ENCODE peak calls at places on chromosomes 5 and 9, in ten cellular contexts. T is IMR-90; U is CD8-positive, alpha-beta memory T cell; Q is suprapubic skin; I is hepatocyte; X is upper lobe of right lung; Z is cardiac muscle cell; O is thoracic aorta; E is fibroblast of lung; A is iPS DF 6.9. L is an unnamed sample. For H3K9me3 and H3K27me3, the result is how much of the 10 kb centered on the place peaks cover.

GRCh38 chr9:21392270-21392669 is 7.1 kb upstream of the IFNA2 start:
- DNase-seq in T (no peak), U (no peak), Q (no peak), I (peak), X (no peak), Z (no peak), O (no peak), E (no peak), A (no peak), L (peak)

GRCh38 chr5:115168829-115169391 is 798 bp downstream of the TRIM36 start:
- DNase-seq in T (no peak), U (no peak), Q (no peak), I (peak), X (peak), Z (peak), O (no peak), E (no peak), A (no peak), L (peak)

GRCh38 chr9:21404146-21404545 is 4.8 kb upstream of the IFNA8 start:
- DNase-seq in T (no peak), U (no peak), Q (no peak), I (no peak), X (no peak), Z (no peak), O (no peak), E (no peak), A (no peak), L (no peak)

GRCh38 chr5:78823196-78823595 is 161.9 kb downstream of the ARSB start:
- DNase-seq in T (no peak), U (no peak), Q (no peak), I (no peak), X (no peak), Z (no peak), O (no peak), E (no peak), A (no peak), L (no peak)

GRCh38 chr9:77175152-77175551 is 2.2 kb upstream of the VPS13A start:
- DNase-seq in T (no peak), U (no peak), Q (no peak), I (no peak), X (no peak), Z (no peak), O (no peak), E (no peak), A (no peak), L (no peak)

GRCh38 chr9:131524578-131525315 is 6.3 kb downstream of the UCK1 start:
- DNase-seq in T (peak), U (no peak), Q (no peak), I (no peak), X (no peak), Z (no peak), O (no peak), E (peak), A (no peak), L (no peak)

GRCh38 chr9:116154334-116154975 is 864 bp downstream of the PAPPA start:
- DNase-seq in T (no peak), U (no peak), Q (no peak), I (peak), X (peak), Z (peak), O (no peak), E (no peak), A (no peak), L (peak)

GRCh38 chr5:94355817-94356216 is 262.6 kb downstream of the KIAA0825 start:
- DNase-seq in T (no peak), U (no peak), Q (no peak), I (no peak), X (no peak), Z (no peak), O (no peak), E (no peak), A (no peak), L (no peak)

GRCh38 chr5:174614500-174615135 is 109.8 kb upstream of the MSX2 start:
- DNase-seq in T (no peak), U (no peak), Q (no peak), I (no peak), X (no peak), Z (no peak), O (no peak), E (no peak), A (no peak), L (no peak)

GRCh38 chr9:71607571-71607970 is 160.7 kb downstream of the CEMIP2 start:
- DNase-seq in T (no peak), U (no peak), Q (no peak), I (no peak), X (no peak), Z (no peak), O (no peak), E (no peak), A (no peak), L (peak)

GRCh38 chr5:98975223-98975622 is 46.4 kb upstream of the CHD1 start:
- DNase-seq in T (peak), U (no peak), Q (no peak), I (peak), X (no peak), Z (no peak), O (no peak), E (no peak), A (no peak), L (no peak)

GRCh38 chr9:84851935-84852585 is 182.5 kb downstream of the NTRK2 start:
- DNase-seq in T (peak), U (no peak), Q (no peak), I (peak), X (no peak), Z (no peak), O (peak), E (peak), A (peak), L (peak)

GRCh38 chr9:6873862-6874261 is 116.1 kb downstream of the KDM4C start:
- DNase-seq in T (peak), U (no peak), Q (no peak), I (no peak), X (no peak), Z (no peak), O (no peak), E (peak), A (no peak), L (no peak)

GRCh38 chr5:132446621-132447020 is 44.0 kb downstream of the IRF1 start:
- DNase-seq in T (peak), U (no peak), Q (no peak), I (no peak), X (no peak), Z (no peak), O (no peak), E (peak), A (no peak), L (peak)

GRCh38 chr9:72924116-72924790 is 28.6 kb downstream of the ALDH1A1 start:
- DNase-seq in T (no peak), U (no peak), Q (no peak), I (no peak), X (no peak), Z (no peak), O (no peak), E (no peak), A (no peak), L (no peak)

GRCh38 chr5:76604838-76605237 is 18.4 kb downstream of the F2RL2 start:
- DNase-seq in T (peak), U (no peak), Q (no peak), I (peak), X (no peak), Z (no peak), O (no peak), E (peak), A (no peak), L (no peak)

GRCh38 chr5:11251242-11251641 is 490.2 kb upstream of the DAP start:
- DNase-seq in T (peak), U (no peak), Q (no peak), I (peak), X (no peak), Z (no peak), O (no peak), E (peak), A (no peak), L (no peak)

GRCh38 chr9:21709464-21710058 is 92.9 kb upstream of the MTAP start:
- DNase-seq in T (peak), U (peak), Q (no peak), I (peak), X (no peak), Z (peak), O (no peak), E (peak), A (peak), L (peak)

GRCh38 chr5:172585114-172585513 is 55.9 kb upstream of the NEURL1B start:
- DNase-seq in T (no peak), U (no peak), Q (no peak), I (no peak), X (no peak), Z (no peak), O (no peak), E (no peak), A (no peak), L (no peak)

GRCh38 chr5:60677831-60678664 is 21.9 kb downstream of the DEPDC1B start:
- DNase-seq in T (peak), U (no peak), Q (no peak), I (peak), X (no peak), Z (peak), O (no peak), E (peak), A (no peak), L (no peak)

GRCh38 chr9:129317179-129318011 is 139.3 kb upstream of the IER5L start:
- DNase-seq in T (peak), U (no peak), Q (peak), I (peak), X (peak), Z (peak), O (no peak), E (peak), A (no peak), L (no peak)

GRCh38 chr5:18052569-18052968 is 418.3 kb downstream of the TAF11L14 start:
- DNase-seq in T (no peak), U (no peak), Q (no peak), I (no peak), X (no peak), Z (no peak), O (no peak), E (no peak), A (no peak), L (no peak)
- H3K9me3 ChIP-seq in T (under half), U (under half), Q (under half), I (under half), X (under half), Z (under half), O (under half), E (under half), A (under half), L (under half)

DNA sequence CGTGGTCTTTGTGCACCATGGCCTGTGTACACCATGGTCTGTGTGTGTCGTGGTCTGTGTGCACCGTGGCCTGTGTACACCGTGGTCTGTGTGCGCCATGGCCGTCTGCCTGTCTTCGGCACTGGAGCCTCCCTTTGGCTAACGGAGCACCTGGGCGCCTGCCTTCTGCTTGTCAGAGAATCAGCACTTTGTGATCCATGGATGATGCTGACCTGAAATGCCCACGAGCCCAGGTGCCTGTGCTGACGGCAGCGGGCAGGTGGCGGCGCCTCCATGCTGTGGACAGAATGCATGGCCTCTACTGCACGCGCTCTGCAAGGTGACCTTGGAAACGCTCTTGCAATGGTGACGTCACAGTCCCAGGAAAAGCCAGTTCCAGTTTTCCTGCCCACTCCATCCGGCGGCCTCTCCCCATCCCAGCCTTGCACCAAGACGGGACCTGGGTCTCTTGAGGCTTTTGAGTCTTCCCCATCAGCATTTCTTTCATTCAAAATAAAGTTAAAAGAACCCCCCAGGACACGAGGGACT is 14.6 kb downstream of the LCN9 start:
- DNase-seq in T (no peak), U (no peak), Q (no peak), I (no peak), X (no peak), Z (no peak), O (no peak), E (no peak), A (no peak), L (no peak)
- H3K27me3 ChIP-seq in T (under half), U (under half), Q (under half), I (under half), X (under half), Z (under half), O (under half), E (under half), A (under half), L (under half)

DNA sequence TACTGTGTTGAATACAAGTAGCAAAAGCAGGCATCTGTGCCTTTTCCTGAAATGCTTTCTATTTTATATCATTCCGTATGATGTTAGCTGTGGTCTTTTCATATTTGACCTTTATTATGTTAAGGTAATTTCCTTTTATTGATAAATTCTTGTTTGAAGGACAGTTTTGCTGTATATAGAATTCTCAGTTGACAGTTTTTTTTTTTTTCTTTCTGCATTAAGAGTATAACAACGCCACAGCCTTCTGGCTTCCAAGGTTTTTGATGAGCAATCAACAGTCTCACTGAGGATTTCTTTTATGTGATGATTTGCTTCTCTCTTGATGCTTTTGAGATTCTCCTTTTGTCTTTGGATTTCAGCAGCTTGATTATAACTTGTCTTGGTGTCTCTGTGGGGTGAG is 23.6 kb downstream of the ZNF483 start:
- DNase-seq in T (no peak), U (no peak), Q (no peak), I (no peak), X (no peak), Z (no peak), O (no peak), E (no peak), A (no peak), L (no peak)
- H3K9me3 ChIP-seq in T (half or more), U (under half), Q (under half), I (under half), X (half or more), Z (under half), O (half or more), E (under half), A (under half), L (under half)

GRCh38 chr5:176814836-176815438 is 4.6 kb downstream of the UNC5A start:
- DNase-seq in T (no peak), U (no peak), Q (no peak), I (no peak), X (no peak), Z (no peak), O (no peak), E (no peak), A (no peak), L (no peak)

GRCh38 chr5:176816791-176817272 is 6.5 kb downstream of the UNC5A start:
- DNase-seq in T (no peak), U (no peak), Q (no peak), I (no peak), X (no peak), Z (peak), O (no peak), E (no peak), A (no peak), L (no peak)

GRCh38 chr5:176817864-176818377 is 7.6 kb downstream of the UNC5A start:
- DNase-seq in T (no peak), U (no peak), Q (no peak), I (peak), X (no peak), Z (peak), O (no peak), E (no peak), A (no peak), L (peak)

GRCh38 chr5:176817369-176817841 is 7.0 kb downstream of the UNC5A start:
- DNase-seq in T (no peak), U (no peak), Q (no peak), I (peak), X (no peak), Z (peak), O (no peak), E (no peak), A (no peak), L (peak)

GRCh38 chr5:176816043-176816745 is 5.8 kb downstream of the UNC5A start:
- DNase-seq in T (no peak), U (no peak), Q (no peak), I (no peak), X (no peak), Z (no peak), O (no peak), E (no peak), A (no peak), L (no peak)
- H3K27me3 ChIP-seq in T (half or more), U (half or more), Q (half or more), I (half or more), X (half or more), Z (under half), O (under half), E (under half), A (under half), L (under half)

GRCh38 chr9:137757139-137757538 is 120.4 kb upstream of the CACNA1B start:
- DNase-seq in T (no peak), U (no peak), Q (no peak), I (no peak), X (no peak), Z (no peak), O (no peak), E (peak), A (no peak), L (no peak)

GRCh38 chr9:137756045-137756744 is 121.4 kb upstream of the CACNA1B start:
- DNase-seq in T (peak), U (no peak), Q (no peak), I (no peak), X (no peak), Z (no peak), O (no peak), E (peak), A (no peak), L (no peak)

GRCh38 chr9:137753192-137753765 is 124.3 kb upstream of the CACNA1B start:
- DNase-seq in T (no peak), U (no peak), Q (peak), I (no peak), X (peak), Z (no peak), O (no peak), E (no peak), A (no peak), L (no peak)

GRCh38 chr9:137757613-137758029 is 120.0 kb upstream of the CACNA1B start:
- DNase-seq in T (peak), U (no peak), Q (no peak), I (no peak), X (no peak), Z (no peak), O (no peak), E (peak), A (no peak), L (peak)

GRCh38 chr9:137755261-137755927 is 122.2 kb upstream of the CACNA1B start:
- DNase-seq in T (no peak), U (no peak), Q (peak), I (no peak), X (no peak), Z (no peak), O (no peak), E (no peak), A (no peak), L (no peak)
- H3K9me3 ChIP-seq in T (under half), U (under half), Q (under half), I (under half), X (under half), Z (under half), O (under half), E (under half), A (under half), L (under half)

GRCh38 chr5:3252235-3252634 is 343.4 kb upstream of the IRX1 start:
- DNase-seq in T (no peak), U (no peak), Q (no peak), I (no peak), X (no peak), Z (no peak), O (no peak), E (no peak), A (no peak), L (no peak)

GRCh38 chr5:3249401-3249800 is 346.2 kb upstream of the IRX1 start:
- DNase-seq in T (no peak), U (no peak), Q (no peak), I (no peak), X (no peak), Z (no peak), O (no peak), E (no peak), A (no peak), L (no peak)

GRCh38 chr5:3251784-3252183 is 343.8 kb upstream of the IRX1 start:
- DNase-seq in T (no peak), U (no peak), Q (no peak), I (no peak), X (no peak), Z (no peak), O (no peak), E (no peak), A (peak), L (no peak)
- H3K27me3 ChIP-seq in T (under half), U (under half), Q (under half), I (under half), X (under half), Z (under half), O (under half), E (under half), A (under half), L (under half)

GRCh38 chr5:178986326-178986960 is 8.7 kb downstream of the GRM6 start:
- DNase-seq in T (no peak), U (no peak), Q (no peak), I (no peak), X (no peak), Z (no peak), O (no peak), E (no peak), A (no peak), L (no peak)
- H3K9me3 ChIP-seq in T (half or more), U (under half), Q (under half), I (under half), X (under half), Z (under half), O (under half), E (under half), A (under half), L (under half)

L was measured in MG63.